ENCODE peak calls at places on chromosome 13, in ten cellular contexts. One of them, this sample, is unnamed.

GRCh38 chr13:50365300-50365682 is 350.0 kb downstream of the KCNRG start:
- DNase-seq in fibroblast of the conjunctiva: no peak
- DNase-seq in stimulated activated CD8-positive, alpha-beta memory T cell treated with anti-CD3 and anti-CD28 coated beads, Interleukin-12 subunit alpha, Interleukin-12 subunit beta, amount 100 ng/mL, for 4 hours: no peak
- DNase-seq in activated T-cell treated with anti-CD3 and anti-CD28 coated beads, Interleukin-2, amount 50 U/mL, for 72 hours: peak
- DNase-seq in caudate nucleus: no peak
- DNase-seq in activated B cell treated with CpG ODN at 0.5 μM for 24 hours: no peak
- DNase-seq in brain microvascular endothelial cell: no peak
- DNase-seq in ureter: no peak
- DNase-seq in nucleus accumbens: no peak
- DNase-seq in activated CD4-positive, alpha-beta memory T cell treated with anti-CD3 and anti-CD28 coated beads, Interleukin-2, amount 10 ng/mL, durations not matched to agents 7 days and 5 days: no peak
- DNase-seq in this sample: no peak

GRCh38 chr13:76223565-76223964 is 587.4 kb downstream of the LMO7 start:
- DNase-seq in fibroblast of the conjunctiva: no peak
- DNase-seq in activated T-cell treated with anti-CD3 and anti-CD28 coated beads, Interleukin-2, amount 50 U/mL, for 72 hours: no peak
- DNase-seq in brain microvascular endothelial cell: no peak
- DNase-seq in caudate nucleus: no peak
- DNase-seq in nucleus accumbens: no peak
- DNase-seq in ureter: no peak
- DNase-seq in activated CD4-positive, alpha-beta memory T cell treated with anti-CD3 and anti-CD28 coated beads, Interleukin-2, amount 10 ng/mL, durations not matched to agents 7 days and 5 days: no peak
- DNase-seq in activated B cell treated with CpG ODN at 0.5 μM for 24 hours: no peak
- DNase-seq in stimulated activated CD8-positive, alpha-beta memory T cell treated with anti-CD3 and anti-CD28 coated beads, Interleukin-12 subunit alpha, Interleukin-12 subunit beta, amount 100 ng/mL, for 4 hours: no peak
- DNase-seq in this sample: no peak

GRCh38 chr13:98141938-98142426 is 912 bp upstream of the FARP1 start:
- DNase-seq in fibroblast of the conjunctiva: no peak
- DNase-seq in activated T-cell treated with anti-CD3 and anti-CD28 coated beads, Interleukin-2, amount 50 U/mL, for 72 hours: peak
- DNase-seq in ureter: no peak
- DNase-seq in brain microvascular endothelial cell: no peak
- DNase-seq in caudate nucleus: no peak
- DNase-seq in activated B cell treated with CpG ODN at 0.5 μM for 24 hours: no peak
- DNase-seq in stimulated activated CD8-positive, alpha-beta memory T cell treated with anti-CD3 and anti-CD28 coated beads, Interleukin-12 subunit alpha, Interleukin-12 subunit beta, amount 100 ng/mL, for 4 hours: no peak
- DNase-seq in nucleus accumbens: no peak
- DNase-seq in activated CD4-positive, alpha-beta memory T cell treated with anti-CD3 and anti-CD28 coated beads, Interleukin-2, amount 10 ng/mL, durations not matched to agents 7 days and 5 days: no peak
- DNase-seq in this sample: no peak

GRCh38 chr13:93814658-93815057 is 588.1 kb downstream of the GPC6 start:
- DNase-seq in brain microvascular endothelial cell: no peak
- DNase-seq in caudate nucleus: no peak
- DNase-seq in activated CD4-positive, alpha-beta memory T cell treated with anti-CD3 and anti-CD28 coated beads, Interleukin-2, amount 10 ng/mL, durations not matched to agents 7 days and 5 days: no peak
- DNase-seq in stimulated activated CD8-positive, alpha-beta memory T cell treated with anti-CD3 and anti-CD28 coated beads, Interleukin-12 subunit alpha, Interleukin-12 subunit beta, amount 100 ng/mL, for 4 hours: no peak
- DNase-seq in nucleus accumbens: no peak
- DNase-seq in fibroblast of the conjunctiva: no peak
- DNase-seq in ureter: no peak
- DNase-seq in activated T-cell treated with anti-CD3 and anti-CD28 coated beads, Interleukin-2, amount 50 U/mL, for 72 hours: no peak
- DNase-seq in activated B cell treated with CpG ODN at 0.5 μM for 24 hours: no peak
- DNase-seq in this sample: no peak

GRCh38 chr13:24165746-24166145 is 5.2 kb downstream of the SPATA13 start:
- DNase-seq in fibroblast of the conjunctiva: no peak
- DNase-seq in caudate nucleus: no peak
- DNase-seq in activated T-cell treated with anti-CD3 and anti-CD28 coated beads, Interleukin-2, amount 50 U/mL, for 72 hours: no peak
- DNase-seq in nucleus accumbens: no peak
- DNase-seq in activated CD4-positive, alpha-beta memory T cell treated with anti-CD3 and anti-CD28 coated beads, Interleukin-2, amount 10 ng/mL, durations not matched to agents 7 days and 5 days: no peak
- DNase-seq in ureter: no peak
- DNase-seq in stimulated activated CD8-positive, alpha-beta memory T cell treated with anti-CD3 and anti-CD28 coated beads, Interleukin-12 subunit alpha, Interleukin-12 subunit beta, amount 100 ng/mL, for 4 hours: no peak
- DNase-seq in brain microvascular endothelial cell: peak
- DNase-seq in activated B cell treated with CpG ODN at 0.5 μM for 24 hours: no peak
- DNase-seq in this sample: peak

GRCh38 chr13:40798380-40798779 is 9.0 kb downstream of the SLC25A15 start:
- DNase-seq in activated T-cell treated with anti-CD3 and anti-CD28 coated beads, Interleukin-2, amount 50 U/mL, for 72 hours: no peak
- DNase-seq in caudate nucleus: no peak
- DNase-seq in activated B cell treated with CpG ODN at 0.5 μM for 24 hours: no peak
- DNase-seq in fibroblast of the conjunctiva: no peak
- DNase-seq in activated CD4-positive, alpha-beta memory T cell treated with anti-CD3 and anti-CD28 coated beads, Interleukin-2, amount 10 ng/mL, durations not matched to agents 7 days and 5 days: peak
- DNase-seq in ureter: no peak
- DNase-seq in brain microvascular endothelial cell: no peak
- DNase-seq in stimulated activated CD8-positive, alpha-beta memory T cell treated with anti-CD3 and anti-CD28 coated beads, Interleukin-12 subunit alpha, Interleukin-12 subunit beta, amount 100 ng/mL, for 4 hours: no peak
- DNase-seq in nucleus accumbens: no peak
- DNase-seq in this sample: no peak

GRCh38 chr13:45695198-45695730 is 6.9 kb upstream of the CBY2 start:
- DNase-seq in fibroblast of the conjunctiva: no peak
- DNase-seq in activated T-cell treated with anti-CD3 and anti-CD28 coated beads, Interleukin-2, amount 50 U/mL, for 72 hours: peak
- DNase-seq in ureter: no peak
- DNase-seq in activated B cell treated with CpG ODN at 0.5 μM for 24 hours: no peak
- DNase-seq in brain microvascular endothelial cell: no peak
- DNase-seq in nucleus accumbens: no peak
- DNase-seq in activated CD4-positive, alpha-beta memory T cell treated with anti-CD3 and anti-CD28 coated beads, Interleukin-2, amount 10 ng/mL, durations not matched to agents 7 days and 5 days: no peak
- DNase-seq in caudate nucleus: no peak
- DNase-seq in stimulated activated CD8-positive, alpha-beta memory T cell treated with anti-CD3 and anti-CD28 coated beads, Interleukin-12 subunit alpha, Interleukin-12 subunit beta, amount 100 ng/mL, for 4 hours: no peak
- DNase-seq in this sample: no peak

GRCh38 chr13:25174304-25174703 is 2.2 kb upstream of the AMER2 start:
- DNase-seq in nucleus accumbens: no peak
- DNase-seq in caudate nucleus: no peak
- DNase-seq in activated T-cell treated with anti-CD3 and anti-CD28 coated beads, Interleukin-2, amount 50 U/mL, for 72 hours: no peak
- DNase-seq in ureter: no peak
- DNase-seq in activated CD4-positive, alpha-beta memory T cell treated with anti-CD3 and anti-CD28 coated beads, Interleukin-2, amount 10 ng/mL, durations not matched to agents 7 days and 5 days: no peak
- DNase-seq in fibroblast of the conjunctiva: no peak
- DNase-seq in stimulated activated CD8-positive, alpha-beta memory T cell treated with anti-CD3 and anti-CD28 coated beads, Interleukin-12 subunit alpha, Interleukin-12 subunit beta, amount 100 ng/mL, for 4 hours: no peak
- DNase-seq in activated B cell treated with CpG ODN at 0.5 μM for 24 hours: no peak
- DNase-seq in brain microvascular endothelial cell: no peak
- DNase-seq in this sample: no peak

GRCh38 chr13:82747331-82747730 is 1134.9 kb downstream of the SLITRK1 start:
- DNase-seq in caudate nucleus: no peak
- DNase-seq in activated B cell treated with CpG ODN at 0.5 μM for 24 hours: no peak
- DNase-seq in fibroblast of the conjunctiva: no peak
- DNase-seq in nucleus accumbens: no peak
- DNase-seq in brain microvascular endothelial cell: no peak
- DNase-seq in activated T-cell treated with anti-CD3 and anti-CD28 coated beads, Interleukin-2, amount 50 U/mL, for 72 hours: no peak
- DNase-seq in stimulated activated CD8-positive, alpha-beta memory T cell treated with anti-CD3 and anti-CD28 coated beads, Interleukin-12 subunit alpha, Interleukin-12 subunit beta, amount 100 ng/mL, for 4 hours: no peak
- DNase-seq in ureter: no peak
- DNase-seq in activated CD4-positive, alpha-beta memory T cell treated with anti-CD3 and anti-CD28 coated beads, Interleukin-2, amount 10 ng/mL, durations not matched to agents 7 days and 5 days: no peak
- DNase-seq in this sample: no peak

GRCh38 chr13:109152311-109152820 is 523.0 kb downstream of the MYO16 start:
- DNase-seq in ureter: no peak
- DNase-seq in stimulated activated CD8-positive, alpha-beta memory T cell treated with anti-CD3 and anti-CD28 coated beads, Interleukin-12 subunit alpha, Interleukin-12 subunit beta, amount 100 ng/mL, for 4 hours: no peak
- DNase-seq in activated CD4-positive, alpha-beta memory T cell treated with anti-CD3 and anti-CD28 coated beads, Interleukin-2, amount 10 ng/mL, durations not matched to agents 7 days and 5 days: no peak
- DNase-seq in nucleus accumbens: no peak
- DNase-seq in activated B cell treated with CpG ODN at 0.5 μM for 24 hours: no peak
- DNase-seq in brain microvascular endothelial cell: no peak
- DNase-seq in fibroblast of the conjunctiva: no peak
- DNase-seq in caudate nucleus: no peak
- DNase-seq in activated T-cell treated with anti-CD3 and anti-CD28 coated beads, Interleukin-2, amount 50 U/mL, for 72 hours: no peak
- DNase-seq in this sample: no peak

GRCh38 chr13:51663980-51664957 is 80.0 kb downstream of the WDFY2 start:
- DNase-seq in caudate nucleus: no peak
- DNase-seq in activated T-cell treated with anti-CD3 and anti-CD28 coated beads, Interleukin-2, amount 50 U/mL, for 72 hours: no peak
- DNase-seq in brain microvascular endothelial cell: no peak
- DNase-seq in nucleus accumbens: no peak
- DNase-seq in activated CD4-positive, alpha-beta memory T cell treated with anti-CD3 and anti-CD28 coated beads, Interleukin-2, amount 10 ng/mL, durations not matched to agents 7 days and 5 days: no peak
- DNase-seq in stimulated activated CD8-positive, alpha-beta memory T cell treated with anti-CD3 and anti-CD28 coated beads, Interleukin-12 subunit alpha, Interleukin-12 subunit beta, amount 100 ng/mL, for 4 hours: no peak
- DNase-seq in fibroblast of the conjunctiva: no peak
- DNase-seq in ureter: no peak
- DNase-seq in activated B cell treated with CpG ODN at 0.5 μM for 24 hours: no peak
- DNase-seq in this sample: no peak

GRCh38 chr13:38483623-38484022 is 134.0 kb downstream of the UFM1 start:
- DNase-seq in stimulated activated CD8-positive, alpha-beta memory T cell treated with anti-CD3 and anti-CD28 coated beads, Interleukin-12 subunit alpha, Interleukin-12 subunit beta, amount 100 ng/mL, for 4 hours: no peak
- DNase-seq in fibroblast of the conjunctiva: no peak
- DNase-seq in activated CD4-positive, alpha-beta memory T cell treated with anti-CD3 and anti-CD28 coated beads, Interleukin-2, amount 10 ng/mL, durations not matched to agents 7 days and 5 days: no peak
- DNase-seq in nucleus accumbens: no peak
- DNase-seq in activated T-cell treated with anti-CD3 and anti-CD28 coated beads, Interleukin-2, amount 50 U/mL, for 72 hours: no peak
- DNase-seq in brain microvascular endothelial cell: no peak
- DNase-seq in activated B cell treated with CpG ODN at 0.5 μM for 24 hours: no peak
- DNase-seq in ureter: no peak
- DNase-seq in caudate nucleus: no peak
- DNase-seq in this sample: no peak

GRCh38 chr13:100330662-100331061 is 241.8 kb downstream of the PCCA start:
- DNase-seq in ureter: no peak
- DNase-seq in stimulated activated CD8-positive, alpha-beta memory T cell treated with anti-CD3 and anti-CD28 coated beads, Interleukin-12 subunit alpha, Interleukin-12 subunit beta, amount 100 ng/mL, for 4 hours: no peak
- DNase-seq in fibroblast of the conjunctiva: peak
- DNase-seq in activated CD4-positive, alpha-beta memory T cell treated with anti-CD3 and anti-CD28 coated beads, Interleukin-2, amount 10 ng/mL, durations not matched to agents 7 days and 5 days: no peak
- DNase-seq in nucleus accumbens: no peak
- DNase-seq in activated B cell treated with CpG ODN at 0.5 μM for 24 hours: no peak
- DNase-seq in brain microvascular endothelial cell: no peak
- DNase-seq in activated T-cell treated with anti-CD3 and anti-CD28 coated beads, Interleukin-2, amount 50 U/mL, for 72 hours: no peak
- DNase-seq in caudate nucleus: no peak
- DNase-seq in this sample: no peak

GRCh38 chr13:79935121-79935520 is 405.8 kb downstream of the SPRY2 start:
- DNase-seq in brain microvascular endothelial cell: no peak
- DNase-seq in fibroblast of the conjunctiva: no peak
- DNase-seq in caudate nucleus: no peak
- DNase-seq in ureter: no peak
- DNase-seq in activated CD4-positive, alpha-beta memory T cell treated with anti-CD3 and anti-CD28 coated beads, Interleukin-2, amount 10 ng/mL, durations not matched to agents 7 days and 5 days: no peak
- DNase-seq in nucleus accumbens: no peak
- DNase-seq in stimulated activated CD8-positive, alpha-beta memory T cell treated with anti-CD3 and anti-CD28 coated beads, Interleukin-12 subunit alpha, Interleukin-12 subunit beta, amount 100 ng/mL, for 4 hours: no peak
- DNase-seq in activated T-cell treated with anti-CD3 and anti-CD28 coated beads, Interleukin-2, amount 50 U/mL, for 72 hours: no peak
- DNase-seq in activated B cell treated with CpG ODN at 0.5 μM for 24 hours: no peak
- DNase-seq in this sample: no peak

GRCh38 chr13:35465345-35465744 is 11.1 kb downstream of the MAB21L1 start:
- DNase-seq in fibroblast of the conjunctiva: no peak
- DNase-seq in stimulated activated CD8-positive, alpha-beta memory T cell treated with anti-CD3 and anti-CD28 coated beads, Interleukin-12 subunit alpha, Interleukin-12 subunit beta, amount 100 ng/mL, for 4 hours: no peak
- DNase-seq in caudate nucleus: no peak
- DNase-seq in ureter: no peak
- DNase-seq in nucleus accumbens: no peak
- DNase-seq in activated B cell treated with CpG ODN at 0.5 μM for 24 hours: no peak
- DNase-seq in activated CD4-positive, alpha-beta memory T cell treated with anti-CD3 and anti-CD28 coated beads, Interleukin-2, amount 10 ng/mL, durations not matched to agents 7 days and 5 days: no peak
- DNase-seq in brain microvascular endothelial cell: no peak
- DNase-seq in activated T-cell treated with anti-CD3 and anti-CD28 coated beads, Interleukin-2, amount 50 U/mL, for 72 hours: no peak
- DNase-seq in this sample: no peak

GRCh38 chr13:113398963-113399754 is 35.2 kb upstream of the GRTP1 start:
- DNase-seq in ureter: no peak
- DNase-seq in activated CD4-positive, alpha-beta memory T cell treated with anti-CD3 and anti-CD28 coated beads, Interleukin-2, amount 10 ng/mL, durations not matched to agents 7 days and 5 days: no peak
- DNase-seq in nucleus accumbens: no peak
- DNase-seq in activated B cell treated with CpG ODN at 0.5 μM for 24 hours: no peak
- DNase-seq in brain microvascular endothelial cell: peak
- DNase-seq in stimulated activated CD8-positive, alpha-beta memory T cell treated with anti-CD3 and anti-CD28 coated beads, Interleukin-12 subunit alpha, Interleukin-12 subunit beta, amount 100 ng/mL, for 4 hours: no peak
- DNase-seq in caudate nucleus: no peak
- DNase-seq in activated T-cell treated with anti-CD3 and anti-CD28 coated beads, Interleukin-2, amount 50 U/mL, for 72 hours: no peak
- DNase-seq in fibroblast of the conjunctiva: no peak
- DNase-seq in this sample: no peak

GRCh38 chr13:75864718-75865117 is 228.6 kb downstream of the LMO7 start:
- DNase-seq in fibroblast of the conjunctiva: peak
- DNase-seq in stimulated activated CD8-positive, alpha-beta memory T cell treated with anti-CD3 and anti-CD28 coated beads, Interleukin-12 subunit alpha, Interleukin-12 subunit beta, amount 100 ng/mL, for 4 hours: no peak
- DNase-seq in caudate nucleus: no peak
- DNase-seq in activated CD4-positive, alpha-beta memory T cell treated with anti-CD3 and anti-CD28 coated beads, Interleukin-2, amount 10 ng/mL, durations not matched to agents 7 days and 5 days: no peak
- DNase-seq in brain microvascular endothelial cell: peak
- DNase-seq in nucleus accumbens: no peak
- DNase-seq in ureter: no peak
- DNase-seq in activated B cell treated with CpG ODN at 0.5 μM for 24 hours: no peak
- DNase-seq in activated T-cell treated with anti-CD3 and anti-CD28 coated beads, Interleukin-2, amount 50 U/mL, for 72 hours: no peak
- DNase-seq in this sample: peak

GRCh38 chr13:97254809-97255208 is 32.7 kb downstream of the MBNL2 start:
- DNase-seq in activated T-cell treated with anti-CD3 and anti-CD28 coated beads, Interleukin-2, amount 50 U/mL, for 72 hours: no peak
- DNase-seq in caudate nucleus: no peak
- DNase-seq in nucleus accumbens: no peak
- DNase-seq in brain microvascular endothelial cell: no peak
- DNase-seq in activated B cell treated with CpG ODN at 0.5 μM for 24 hours: no peak
- DNase-seq in activated CD4-positive, alpha-beta memory T cell treated with anti-CD3 and anti-CD28 coated beads, Interleukin-2, amount 10 ng/mL, durations not matched to agents 7 days and 5 days: no peak
- DNase-seq in fibroblast of the conjunctiva: no peak
- DNase-seq in stimulated activated CD8-positive, alpha-beta memory T cell treated with anti-CD3 and anti-CD28 coated beads, Interleukin-12 subunit alpha, Interleukin-12 subunit beta, amount 100 ng/mL, for 4 hours: no peak
- DNase-seq in ureter: no peak
- DNase-seq in this sample: no peak

GRCh38 chr13:36766295-36766694 is 52.7 kb upstream of the RFXAP start:
- DNase-seq in activated CD4-positive, alpha-beta memory T cell treated with anti-CD3 and anti-CD28 coated beads, Interleukin-2, amount 10 ng/mL, durations not matched to agents 7 days and 5 days: no peak
- DNase-seq in ureter: no peak
- DNase-seq in brain microvascular endothelial cell: peak
- DNase-seq in fibroblast of the conjunctiva: no peak
- DNase-seq in nucleus accumbens: no peak
- DNase-seq in activated B cell treated with CpG ODN at 0.5 μM for 24 hours: no peak
- DNase-seq in activated T-cell treated with anti-CD3 and anti-CD28 coated beads, Interleukin-2, amount 50 U/mL, for 72 hours: no peak
- DNase-seq in stimulated activated CD8-positive, alpha-beta memory T cell treated with anti-CD3 and anti-CD28 coated beads, Interleukin-12 subunit alpha, Interleukin-12 subunit beta, amount 100 ng/mL, for 4 hours: no peak
- DNase-seq in caudate nucleus: no peak
- DNase-seq in this sample: no peak

GRCh38 chr13:106373304-106373988 is 162.0 kb downstream of the EFNB2 start:
- DNase-seq in activated B cell treated with CpG ODN at 0.5 μM for 24 hours: no peak
- DNase-seq in activated CD4-positive, alpha-beta memory T cell treated with anti-CD3 and anti-CD28 coated beads, Interleukin-2, amount 10 ng/mL, durations not matched to agents 7 days and 5 days: no peak
- DNase-seq in nucleus accumbens: no peak
- DNase-seq in fibroblast of the conjunctiva: no peak
- DNase-seq in brain microvascular endothelial cell: no peak
- DNase-seq in activated T-cell treated with anti-CD3 and anti-CD28 coated beads, Interleukin-2, amount 50 U/mL, for 72 hours: no peak
- DNase-seq in ureter: no peak
- DNase-seq in stimulated activated CD8-positive, alpha-beta memory T cell treated with anti-CD3 and anti-CD28 coated beads, Interleukin-12 subunit alpha, Interleukin-12 subunit beta, amount 100 ng/mL, for 4 hours: no peak
- DNase-seq in caudate nucleus: no peak
- DNase-seq in this sample: no peak

GRCh38 chr13:40974460-40975407 is 44.4 kb downstream of the ELF1 start:
- DNase-seq in caudate nucleus: no peak
- DNase-seq in nucleus accumbens: no peak
- DNase-seq in fibroblast of the conjunctiva: peak
- DNase-seq in brain microvascular endothelial cell: peak
- DNase-seq in activated CD4-positive, alpha-beta memory T cell treated with anti-CD3 and anti-CD28 coated beads, Interleukin-2, amount 10 ng/mL, durations not matched to agents 7 days and 5 days: peak
- DNase-seq in activated T-cell treated with anti-CD3 and anti-CD28 coated beads, Interleukin-2, amount 50 U/mL, for 72 hours: peak
- DNase-seq in stimulated activated CD8-positive, alpha-beta memory T cell treated with anti-CD3 and anti-CD28 coated beads, Interleukin-12 subunit alpha, Interleukin-12 subunit beta, amount 100 ng/mL, for 4 hours: no peak
- DNase-seq in ureter: no peak
- DNase-seq in activated B cell treated with CpG ODN at 0.5 μM for 24 hours: no peak
- DNase-seq in this sample: peak

GRCh38 chr13:46166947-46167610 is 14.9 kb downstream of the LCP1 start:
- DNase-seq in ureter: no peak
- DNase-seq in fibroblast of the conjunctiva: no peak
- DNase-seq in activated T-cell treated with anti-CD3 and anti-CD28 coated beads, Interleukin-2, amount 50 U/mL, for 72 hours: no peak
- DNase-seq in activated CD4-positive, alpha-beta memory T cell treated with anti-CD3 and anti-CD28 coated beads, Interleukin-2, amount 10 ng/mL, durations not matched to agents 7 days and 5 days: no peak
- DNase-seq in brain microvascular endothelial cell: no peak
- DNase-seq in nucleus accumbens: no peak
- DNase-seq in caudate nucleus: no peak
- DNase-seq in activated B cell treated with CpG ODN at 0.5 μM for 24 hours: no peak
- DNase-seq in stimulated activated CD8-positive, alpha-beta memory T cell treated with anti-CD3 and anti-CD28 coated beads, Interleukin-12 subunit alpha, Interleukin-12 subunit beta, amount 100 ng/mL, for 4 hours: no peak
- DNase-seq in this sample: no peak

GRCh38 chr13:22000191-22000590 is 329.3 kb downstream of the FGF9 start:
- DNase-seq in activated CD4-positive, alpha-beta memory T cell treated with anti-CD3 and anti-CD28 coated beads, Interleukin-2, amount 10 ng/mL, durations not matched to agents 7 days and 5 days: no peak
- DNase-seq in nucleus accumbens: no peak
- DNase-seq in fibroblast of the conjunctiva: no peak
- DNase-seq in brain microvascular endothelial cell: no peak
- DNase-seq in activated B cell treated with CpG ODN at 0.5 μM for 24 hours: no peak
- DNase-seq in ureter: no peak
- DNase-seq in stimulated activated CD8-positive, alpha-beta memory T cell treated with anti-CD3 and anti-CD28 coated beads, Interleukin-12 subunit alpha, Interleukin-12 subunit beta, amount 100 ng/mL, for 4 hours: no peak
- DNase-seq in caudate nucleus: no peak
- DNase-seq in activated T-cell treated with anti-CD3 and anti-CD28 coated beads, Interleukin-2, amount 50 U/mL, for 72 hours: no peak
- DNase-seq in this sample: no peak

GRCh38 chr13:43908156-43909126 is 28.7 kb downstream of the LACC1 start:
- DNase-seq in fibroblast of the conjunctiva: peak
- DNase-seq in stimulated activated CD8-positive, alpha-beta memory T cell treated with anti-CD3 and anti-CD28 coated beads, Interleukin-12 subunit alpha, Interleukin-12 subunit beta, amount 100 ng/mL, for 4 hours: no peak
- DNase-seq in caudate nucleus: no peak
- DNase-seq in activated B cell treated with CpG ODN at 0.5 μM for 24 hours: no peak
- DNase-seq in ureter: no peak
- DNase-seq in activated T-cell treated with anti-CD3 and anti-CD28 coated beads, Interleukin-2, amount 50 U/mL, for 72 hours: peak
- DNase-seq in brain microvascular endothelial cell: peak
- DNase-seq in nucleus accumbens: no peak
- DNase-seq in activated CD4-positive, alpha-beta memory T cell treated with anti-CD3 and anti-CD28 coated beads, Interleukin-2, amount 10 ng/mL, durations not matched to agents 7 days and 5 days: no peak
- DNase-seq in this sample: peak

GRCh38 chr13:19680751-19681150 is 47.3 kb downstream of the MPHOSPH8 start:
- DNase-seq in nucleus accumbens: no peak
- DNase-seq in ureter: no peak
- DNase-seq in fibroblast of the conjunctiva: peak
- DNase-seq in stimulated activated CD8-positive, alpha-beta memory T cell treated with anti-CD3 and anti-CD28 coated beads, Interleukin-12 subunit alpha, Interleukin-12 subunit beta, amount 100 ng/mL, for 4 hours: no peak
- DNase-seq in activated CD4-positive, alpha-beta memory T cell treated with anti-CD3 and anti-CD28 coated beads, Interleukin-2, amount 10 ng/mL, durations not matched to agents 7 days and 5 days: no peak
- DNase-seq in caudate nucleus: no peak
- DNase-seq in brain microvascular endothelial cell: peak
- DNase-seq in activated B cell treated with CpG ODN at 0.5 μM for 24 hours: no peak
- DNase-seq in activated T-cell treated with anti-CD3 and anti-CD28 coated beads, Interleukin-2, amount 50 U/mL, for 72 hours: no peak
- DNase-seq in this sample: no peak

GRCh38 chr13:30681489-30682242 is 53.7 kb upstream of the ALOX5AP start:
- DNase-seq in caudate nucleus: no peak
- DNase-seq in brain microvascular endothelial cell: peak
- DNase-seq in stimulated activated CD8-positive, alpha-beta memory T cell treated with anti-CD3 and anti-CD28 coated beads, Interleukin-12 subunit alpha, Interleukin-12 subunit beta, amount 100 ng/mL, for 4 hours: no peak
- DNase-seq in activated B cell treated with CpG ODN at 0.5 μM for 24 hours: no peak
- DNase-seq in fibroblast of the conjunctiva: peak
- DNase-seq in nucleus accumbens: no peak
- DNase-seq in activated T-cell treated with anti-CD3 and anti-CD28 coated beads, Interleukin-2, amount 50 U/mL, for 72 hours: no peak
- DNase-seq in activated CD4-positive, alpha-beta memory T cell treated with anti-CD3 and anti-CD28 coated beads, Interleukin-2, amount 10 ng/mL, durations not matched to agents 7 days and 5 days: no peak
- DNase-seq in ureter: no peak
- DNase-seq in this sample: no peak

GRCh38 chr13:104949840-104950805 is 1585.3 kb downstream of the EFNB2 start:
- DNase-seq in fibroblast of the conjunctiva: no peak
- DNase-seq in nucleus accumbens: no peak
- DNase-seq in activated T-cell treated with anti-CD3 and anti-CD28 coated beads, Interleukin-2, amount 50 U/mL, for 72 hours: no peak
- DNase-seq in brain microvascular endothelial cell: no peak
- DNase-seq in activated B cell treated with CpG ODN at 0.5 μM for 24 hours: no peak
- DNase-seq in ureter: no peak
- DNase-seq in caudate nucleus: no peak
- DNase-seq in stimulated activated CD8-positive, alpha-beta memory T cell treated with anti-CD3 and anti-CD28 coated beads, Interleukin-12 subunit alpha, Interleukin-12 subunit beta, amount 100 ng/mL, for 4 hours: no peak
- DNase-seq in activated CD4-positive, alpha-beta memory T cell treated with anti-CD3 and anti-CD28 coated beads, Interleukin-2, amount 10 ng/mL, durations not matched to agents 7 days and 5 days: no peak
- DNase-seq in this sample: no peak

GRCh38 chr13:99061411-99061810 is 83.5 kb upstream of the DOCK9 start:
- DNase-seq in activated B cell treated with CpG ODN at 0.5 μM for 24 hours: no peak
- DNase-seq in activated T-cell treated with anti-CD3 and anti-CD28 coated beads, Interleukin-2, amount 50 U/mL, for 72 hours: no peak
- DNase-seq in caudate nucleus: no peak
- DNase-seq in fibroblast of the conjunctiva: no peak
- DNase-seq in brain microvascular endothelial cell: no peak
- DNase-seq in stimulated activated CD8-positive, alpha-beta memory T cell treated with anti-CD3 and anti-CD28 coated beads, Interleukin-12 subunit alpha, Interleukin-12 subunit beta, amount 100 ng/mL, for 4 hours: no peak
- DNase-seq in activated CD4-positive, alpha-beta memory T cell treated with anti-CD3 and anti-CD28 coated beads, Interleukin-2, amount 10 ng/mL, durations not matched to agents 7 days and 5 days: no peak
- DNase-seq in ureter: no peak
- DNase-seq in nucleus accumbens: no peak
- DNase-seq in this sample: no peak